ENCODE peak calls at places on chromosome 7, in ten cellular contexts. I, H, G, D, X, Z, U, A, B and P are unnamed samples.

GRCh38 chr7:79930604-79931003 is 204.0 kb upstream of the GNAI1 start:
- DNase-seq in I (no peak), H (no peak), G (no peak), D (no peak), X (no peak), Z (no peak), U (no peak), A (no peak), B (no peak), P (no peak)

GRCh38 chr7:12623885-12624498 is 53.5 kb downstream of the SCIN start:
- DNase-seq in I (no peak), H (peak), G (no peak), D (no peak), X (no peak), Z (peak), U (no peak), A (peak), B (no peak), P (no peak)

GRCh38 chr7:144378651-144379050 is 23.4 kb downstream of the ARHGEF5 start:
- DNase-seq in I (no peak), H (no peak), G (no peak), D (no peak), X (no peak), Z (no peak), U (no peak), A (no peak), B (no peak), P (no peak)

GRCh38 chr7:152074673-152075072 is 49.2 kb downstream of the GALNT11 start:
- DNase-seq in I (no peak), H (no peak), G (no peak), D (no peak), X (no peak), Z (no peak), U (no peak), A (no peak), B (no peak), P (no peak)

GRCh38 chr7:2821842-2822507 is 22.1 kb downstream of the GNA12 start:
- DNase-seq in I (no peak), H (no peak), G (no peak), D (no peak), X (no peak), Z (peak), U (no peak), A (no peak), B (no peak), P (no peak)

GRCh38 chr7:116354171-116354545 is 143.8 kb downstream of the TES start:
- DNase-seq in I (peak), H (no peak), G (no peak), D (no peak), X (no peak), Z (peak), U (no peak), A (no peak), B (no peak), P (no peak)

GRCh38 chr7:105202561-105203130 is 186.1 kb downstream of the SRPK2 start:
- DNase-seq in I (no peak), H (no peak), G (no peak), D (no peak), X (no peak), Z (no peak), U (no peak), A (peak), B (no peak), P (no peak)

GRCh38 chr7:138980575-138981285 is 459 bp downstream of the KIAA1549 start:
- DNase-seq in I (peak), H (no peak), G (no peak), D (no peak), X (no peak), Z (no peak), U (no peak), A (no peak), B (no peak), P (no peak)

GRCh38 chr7:95996174-95996573 is 223.8 kb downstream of the DYNC1I1 start:
- DNase-seq in I (no peak), H (no peak), G (no peak), D (no peak), X (no peak), Z (no peak), U (no peak), A (no peak), B (no peak), P (no peak)

GRCh38 chr7:101124376-101125056 is 2.4 kb upstream of the SERPINE1 start:
- DNase-seq in I (no peak), H (no peak), G (no peak), D (no peak), X (no peak), Z (peak), U (no peak), A (peak), B (no peak), P (no peak)

GRCh38 chr7:91239171-91239604 is 25.0 kb upstream of the FZD1 start:
- DNase-seq in I (no peak), H (no peak), G (no peak), D (no peak), X (no peak), Z (peak), U (no peak), A (peak), B (no peak), P (no peak)

GRCh38 chr7:121073463-121074099 is 85.1 kb downstream of the CPED1 start:
- DNase-seq in I (no peak), H (no peak), G (no peak), D (no peak), X (no peak), Z (no peak), U (no peak), A (no peak), B (no peak), P (no peak)

GRCh38 chr7:77626515-77627306 is 69.5 kb upstream of the RSBN1L start:
- DNase-seq in I (no peak), H (no peak), G (no peak), D (no peak), X (no peak), Z (no peak), U (no peak), A (peak), B (no peak), P (no peak)